ENCODE peak calls at places on chromosomes 12 and 14, in ten cellular contexts. Q, F, S, T, C, G, P, U, O and R are unnamed samples.

GRCh38 chr12:25436206-25436912 is 116.7 kb downstream of the LMNTD1 start:
- DNase-seq in Q (peak; percentile 63), F (peak; percentile 86), S (no peak), T (peak; percentile 26), C (no peak), G (peak; percentile 58), P (no peak), U (peak; percentile 67), O (peak; percentile 90), R (peak; percentile 33)

GRCh38 chr12:85575115-85576096 is 260.8 kb downstream of the RASSF9 start:
- DNase-seq in Q (peak; percentile 51), F (peak; percentile 60), S (no peak), T (no peak), C (peak; percentile 32), G (peak; percentile 77), P (peak; percentile 53), U (peak; percentile 30), O (peak; percentile 70), R (peak; percentile 4)

GRCh38 chr12:47983541-47984115 is 20.2 kb downstream of the TMEM106C start:
- DNase-seq in Q (no peak), F (no peak), S (no peak), T (no peak), C (no peak), G (no peak), P (no peak), U (no peak), O (no peak), R (no peak)

GRCh38 chr12:9742665-9743064 is 9.8 kb upstream of the CLECL1 start:
- DNase-seq in Q (no peak), F (no peak), S (no peak), T (no peak), C (peak; percentile 33), G (no peak), P (no peak), U (no peak), O (no peak), R (no peak)

GRCh38 chr12:10406725-10407124 is 2.8 kb downstream of the KLRC4 start:
- DNase-seq in Q (no peak), F (no peak), S (no peak), T (no peak), C (no peak), G (no peak), P (no peak), U (no peak), O (no peak), R (no peak)

GRCh38 chr12:105079011-105079570 is 5.2 kb downstream of the ALDH1L2 start:
- DNase-seq in Q (no peak), F (no peak), S (no peak), T (no peak), C (no peak), G (no peak), P (no peak), U (no peak), O (no peak), R (no peak)

GRCh38 chr12:69583203-69583602 is 2.1 kb upstream of the CCT2 start:
- DNase-seq in Q (no peak), F (no peak), S (no peak), T (no peak), C (no peak), G (no peak), P (no peak), U (no peak), O (no peak), R (no peak)

GRCh38 chr12:32365473-32366064 is 33.8 kb upstream of the FGD4 start:
- DNase-seq in Q (peak; percentile 49), F (peak; percentile 76), S (no peak), T (peak; percentile 50), C (peak; percentile 60), G (peak; percentile 74), P (peak; percentile 49), U (peak; percentile 47), O (peak; percentile 81), R (peak; percentile 37)

DNA sequence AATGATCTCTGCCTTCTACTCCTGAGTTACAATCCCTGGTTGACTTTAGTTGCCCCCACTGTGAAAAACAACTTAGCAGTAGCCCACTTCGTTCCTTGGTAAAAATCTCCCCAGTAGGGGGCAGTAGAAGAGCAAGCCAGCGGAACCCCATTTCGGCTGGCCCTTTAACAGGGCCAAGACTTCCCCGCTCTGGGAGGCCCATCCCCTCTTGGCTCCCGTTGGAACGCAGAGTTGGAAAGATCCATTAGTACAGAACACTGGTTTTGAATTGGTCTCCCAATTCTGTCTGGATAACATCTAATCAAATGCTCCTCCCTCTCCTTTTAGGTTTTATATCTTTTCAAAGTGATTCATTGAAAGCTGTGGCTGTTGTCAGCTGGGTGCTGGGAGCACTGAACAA is 1133.3 kb downstream of the BCL11B start:
- DNase-seq in Q (peak; percentile 13), F (peak; percentile 16), S (no peak), T (no peak), C (peak; percentile 10), G (no peak), P (no peak), U (no peak), O (peak; percentile 3), R (no peak)
- TF ChIP-seq CTCF in Q (peak; percentile 50), F (peak; percentile 59), S (peak; percentile 39), T (no peak), C (peak; percentile 49), G (peak; percentile 53), P (peak; percentile 74), U (no peak), O (peak; percentile 35), R (peak; percentile 87)

GRCh38 chr14:99393059-99393655 is 87.5 kb downstream of the SETD3 start:
- DNase-seq in Q (peak; percentile 61), F (peak; percentile 29), S (no peak), T (no peak), C (peak; percentile 55), G (no peak), P (peak; percentile 59), U (no peak), O (peak; percentile 38), R (no peak)
- TF ChIP-seq CTCF in Q (peak; percentile 78), F (peak; percentile 72), S (peak; percentile 27), T (peak; percentile 10), C (peak; percentile 62), G (peak; percentile 96), P (peak; percentile 51), U (peak; percentile 80), O (peak; percentile 80), R (peak; percentile 88)

GRCh38 chr12:77617818-77618217 is 212.9 kb upstream of the NAV3 start:
- DNase-seq in Q (no peak), F (no peak), S (no peak), T (no peak), C (no peak), G (no peak), P (no peak), U (no peak), O (no peak), R (no peak)

DNA sequence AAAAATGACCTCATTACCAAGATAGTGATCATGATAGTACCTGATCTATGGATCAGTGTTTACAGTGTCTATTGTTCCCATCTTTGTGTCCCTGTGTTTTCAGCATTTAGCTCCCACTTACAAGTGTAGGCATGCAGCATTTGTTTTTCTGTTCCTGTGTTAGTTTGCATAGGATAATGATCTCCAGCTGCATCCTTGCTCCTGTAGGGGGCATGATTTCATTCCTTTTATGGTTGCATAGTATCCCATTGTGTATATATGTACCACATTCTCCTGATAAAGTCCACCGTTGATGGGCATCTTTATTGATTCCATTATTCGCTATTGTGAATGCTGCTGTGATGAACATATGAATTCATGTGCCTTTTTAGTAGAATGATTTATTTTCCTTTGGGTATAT is 215.4 kb upstream of the NAV3 start:
- DNase-seq in Q (no peak), F (no peak), S (no peak), T (no peak), C (no peak), G (peak; percentile 39), P (no peak), U (no peak), O (peak; percentile 40), R (no peak)
- TF ChIP-seq CTCF in Q (no peak), F (peak; percentile 28), S (no peak), T (no peak), C (no peak), G (peak; percentile 63), P (no peak), U (no peak), O (peak; percentile 54), R (peak; percentile 55)

DNA sequence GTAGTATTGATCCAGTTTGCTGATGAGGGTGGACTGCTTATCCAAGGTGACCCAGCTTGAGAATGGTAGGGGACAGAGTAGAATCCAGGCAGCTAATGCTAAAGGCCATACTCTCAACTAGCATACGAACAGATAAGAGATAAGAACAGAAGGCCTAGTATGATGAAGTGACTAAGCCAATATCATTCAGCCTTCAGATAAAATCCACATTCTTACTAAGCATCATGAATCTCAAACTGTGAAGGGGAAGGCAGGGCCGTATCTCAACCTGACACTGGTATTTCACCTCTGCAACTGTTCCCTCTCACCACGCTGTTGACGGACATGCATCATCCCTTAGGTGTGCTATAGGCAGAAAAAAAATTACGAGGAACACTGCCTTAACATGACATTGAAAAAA is 8.1 kb upstream of the CKAP4 start:
- DNase-seq in Q (no peak), F (no peak), S (no peak), T (no peak), C (no peak), G (no peak), P (no peak), U (no peak), O (no peak), R (no peak)
- TF ChIP-seq CTCF in Q (no peak), F (no peak), S (no peak), T (no peak), C (no peak), G (no peak), P (no peak), U (no peak), O (no peak), R (no peak)

DNA sequence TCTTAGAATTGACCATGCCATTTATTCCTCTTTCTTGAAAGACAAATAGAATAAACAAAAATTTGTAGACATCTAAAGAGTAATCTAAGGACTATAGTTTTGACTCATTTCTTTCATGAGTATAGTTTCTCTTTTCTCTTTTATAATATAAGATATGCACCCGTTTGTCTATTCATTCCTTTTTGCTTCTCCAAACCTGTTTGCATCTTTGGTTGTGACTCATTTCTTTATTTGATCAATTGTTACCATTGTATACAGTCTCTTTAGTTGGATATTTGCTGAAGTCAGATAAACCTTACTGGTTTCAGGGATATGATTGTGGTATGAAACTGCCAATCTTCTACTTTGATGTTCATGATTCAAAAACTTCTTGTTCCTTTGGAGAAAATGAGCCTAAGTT is 268.7 kb downstream of the FBXL14 start:
- DNase-seq in Q (no peak), F (no peak), S (no peak), T (no peak), C (no peak), G (no peak), P (no peak), U (no peak), O (no peak), R (no peak)
- TF ChIP-seq CTCF in Q (no peak), F (no peak), S (no peak), T (no peak), C (no peak), G (no peak), P (no peak), U (no peak), O (no peak), R (no peak)

GRCh38 chr12:2877047-2877958 is at the start of the genes FOXM1 and RHNO1:
- DNase-seq in Q (peak; percentile 95), F (peak; percentile 86), S (peak; percentile 84), T (peak; percentile 94), C (peak; percentile 93), G (peak; percentile 84), P (peak; percentile 94), U (peak; percentile 66), O (peak; percentile 85), R (no peak)
- TF ChIP-seq CTCF in Q (no peak), F (peak; percentile 4), S (no peak), T (no peak), C (no peak), G (no peak), P (no peak), U (peak; percentile 11), O (no peak), R (no peak)